ENCODE peak calls at places on chromosomes 12 and 14, in six cellular contexts. P, X, H, Q, N and S are unnamed samples.

GRCh38 chr12:33794954-33795353 is 227.3 kb upstream of the ALG10 start:
- DNase-seq in P (no peak), X (no peak), H (no peak), Q (no peak), N (no peak), S (no peak)

GRCh38 chr12:49565956-49566265 is 2.0 kb downstream of the MCRS1 start:
- DNase-seq in P (no peak), X (no peak), H (no peak), Q (no peak), N (no peak), S (no peak)

GRCh38 chr14:71594828-71595227 is 337.4 kb upstream of the RGS6 start:
- DNase-seq in P (no peak), X (no peak), H (peak; percentile 27), Q (no peak), N (no peak), S (peak; percentile 45)

GRCh38 chr12:34297790-34298164 is 275.5 kb downstream of the ALG10 start:
- DNase-seq in P (no peak), X (no peak), H (no peak), Q (no peak), N (no peak), S (no peak)

GRCh38 chr12:89345830-89346740 is 6.2 kb downstream of the DUSP6 start:
- DNase-seq in P (no peak), X (peak; percentile 73), H (peak; percentile 91), Q (peak; percentile 74), N (no peak), S (peak; percentile 77)

GRCh38 chr12:21637985-21638891 is 19.4 kb downstream of the LDHB start:
- DNase-seq in P (no peak), X (peak; percentile 37), H (peak; percentile 48), Q (no peak), N (no peak), S (peak; percentile 20)

GRCh38 chr14:21525571-21525970 is 575 bp downstream of the SALL2 start:
- DNase-seq in P (no peak), X (peak; percentile 27), H (peak; percentile 36), Q (no peak), N (no peak), S (no peak)

GRCh38 chr12:121099779-121100178 is 32.9 kb upstream of the P2RX7 start:
- DNase-seq in P (no peak), X (no peak), H (no peak), Q (no peak), N (no peak), S (no peak)

GRCh38 chr12:64663019-64663418 is 52.7 kb downstream of the RASSF3 start:
- DNase-seq in P (no peak), X (no peak), H (no peak), Q (no peak), N (no peak), S (no peak)

GRCh38 chr14:94213021-94213420 is 38.9 kb downstream of the PPP4R4 start:
- DNase-seq in P (no peak), X (peak; percentile 18), H (peak; percentile 35), Q (no peak), N (peak; percentile 75), S (peak; percentile 44)

GRCh38 chr12:9115731-9116689 is at the start of gene A2M:
- DNase-seq in P (no peak), X (no peak), H (peak; percentile 65), Q (no peak), N (no peak), S (no peak)

GRCh38 chr12:45877069-45877468 is 113.3 kb downstream of the SCAF11 start:
- DNase-seq in P (no peak), X (no peak), H (no peak), Q (no peak), N (no peak), S (no peak)

GRCh38 chr12:19483727-19484126 is 44.4 kb downstream of the AEBP2 start:
- DNase-seq in P (no peak), X (no peak), H (peak; percentile 12), Q (no peak), N (no peak), S (no peak)

GRCh38 chr14:57492859-57493258 is 798 bp downstream of the CCDC198 start:
- DNase-seq in P (no peak), X (peak; percentile 7), H (peak; percentile 20), Q (no peak), N (peak; percentile 14), S (peak; percentile 63)

DNA sequence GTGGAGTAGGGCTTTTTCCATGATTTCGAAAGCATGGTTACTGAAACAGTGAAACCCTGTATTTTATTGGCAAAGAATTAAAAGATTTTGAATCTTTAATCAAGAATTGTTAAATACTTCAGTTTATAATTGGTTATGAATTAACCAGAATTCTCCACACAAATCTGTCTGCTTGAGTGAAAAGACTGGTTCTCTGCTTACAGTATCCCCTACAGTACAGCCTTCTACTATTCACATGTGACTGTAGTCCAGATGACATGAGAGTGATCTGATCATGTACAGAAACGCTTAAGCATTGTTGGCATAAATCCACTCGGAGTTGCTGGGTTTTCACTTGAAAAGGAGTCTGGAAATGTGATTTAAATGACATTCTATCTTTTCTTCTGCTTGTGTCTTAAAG is 221.9 kb upstream of the LRIG3 start:
- DNase-seq in P (no peak), X (no peak), H (no peak), Q (no peak), N (no peak), S (no peak)
- H3K4me3 ChIP-seq in P (no peak overlapping the region), X (no peak overlapping the region), H (no peak overlapping the region), Q (no peak overlapping the region), N (no peak overlapping the region), S (no peak overlapping the region)

GRCh38 chr14:64289571-64289970 is 4.6 kb downstream of the ESR2 start:
- DNase-seq in P (no peak), X (no peak), H (no peak), Q (no peak), N (no peak), S (no peak)

GRCh38 chr14:64294672-64295413 is 672 bp upstream of the ESR2 start:
- DNase-seq in P (peak; percentile 66), X (peak; percentile 38), H (peak; percentile 70), Q (peak; percentile 90), N (no peak), S (peak; percentile 56)

GRCh38 chr14:64292197-64292596 is 2.0 kb downstream of the ESR2 start:
- DNase-seq in P (no peak), X (no peak), H (no peak), Q (no peak), N (no peak), S (no peak)

GRCh38 chr14:64296561-64296960 is 2.4 kb upstream of the ESR2 start:
- DNase-seq in P (no peak), X (peak; percentile 2), H (peak; percentile 21), Q (no peak), N (no peak), S (peak; percentile 38)

GRCh38 chr14:64293976-64294671 is at the start of gene ESR2:
- DNase-seq in P (peak; percentile 0), X (peak; percentile 22), H (peak; percentile 59), Q (peak; percentile 66), N (no peak), S (peak; percentile 51)
- TF ChIP-seq CTCF in P (no peak), X (peak; percentile 66), H (peak; percentile 45), Q (no peak), N (peak; percentile 41), S (peak; percentile 48)

GRCh38 chr12:53096761-53097160 is 706 bp upstream of the IGFBP6 start:
- DNase-seq in P (no peak), X (no peak), H (no peak), Q (no peak), N (no peak), S (no peak)

GRCh38 chr12:53098982-53099651 is 1.6 kb downstream of the IGFBP6 start:
- DNase-seq in P (peak; percentile 70), X (peak; percentile 97), H (peak; percentile 96), Q (peak; percentile 88), N (peak; percentile 88), S (peak; percentile 95)

GRCh38 chr12:53098354-53098981 is 1.0 kb downstream of the IGFBP6 start:
- DNase-seq in P (no peak), X (peak; percentile 77), H (peak; percentile 56), Q (no peak), N (peak; percentile 29), S (peak; percentile 82)

GRCh38 chr12:53097207-53097563 is 282 bp upstream of the IGFBP6 start:
- DNase-seq in P (no peak), X (no peak), H (peak; percentile 48), Q (no peak), N (no peak), S (peak; percentile 24)

DNA sequence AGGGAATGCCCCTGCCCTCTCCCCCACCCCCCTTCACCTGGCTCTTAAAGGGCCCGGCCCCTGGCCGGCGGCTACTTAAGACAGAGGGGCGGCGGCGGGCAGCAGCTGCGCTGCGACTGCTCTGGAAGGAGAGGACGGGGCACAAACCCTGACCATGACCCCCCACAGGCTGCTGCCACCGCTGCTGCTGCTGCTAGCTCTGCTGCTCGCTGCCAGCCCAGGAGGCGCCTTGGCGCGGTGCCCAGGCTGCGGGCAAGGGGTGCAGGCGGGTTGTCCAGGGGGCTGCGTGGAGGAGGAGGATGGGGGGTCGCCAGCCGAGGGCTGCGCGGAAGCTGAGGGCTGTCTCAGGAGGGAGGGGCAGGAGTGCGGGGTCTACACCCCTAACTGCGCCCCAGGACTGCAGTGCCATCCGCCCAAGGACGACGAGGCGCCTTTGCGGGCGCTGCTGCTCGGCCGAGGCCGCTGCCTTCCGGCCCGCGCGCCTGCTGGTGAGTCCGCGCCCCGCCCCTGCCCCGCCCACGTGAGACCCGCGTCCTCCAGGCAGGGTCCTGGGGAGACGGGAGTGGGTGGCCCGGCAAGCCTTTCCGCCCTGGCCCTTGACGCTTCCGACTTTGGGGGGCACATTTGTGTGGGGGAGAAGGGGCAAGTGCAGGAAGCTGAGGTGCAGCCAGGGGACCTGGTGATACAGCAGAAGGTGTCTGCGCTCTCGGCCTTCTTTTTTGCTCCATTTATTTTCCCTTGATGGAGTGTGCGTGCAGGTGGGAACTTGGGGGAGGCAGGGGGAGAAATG is at the start of gene IGFBP6:
- DNase-seq in P (no peak), X (peak; percentile 31), H (peak; percentile 44), Q (peak; percentile 79), N (no peak), S (peak; percentile 41)
- H3K4me3 ChIP-seq in P (peak within 1 kb of the TSS; percentile 70), X (peak within 1 kb of the TSS; percentile 75), H (peak within 1 kb of the TSS; percentile 45), Q (peak within 1 kb of the TSS; percentile 62), N (peak within 1 kb of the TSS; percentile 73), S (peak within 1 kb of the TSS; percentile 59)

DNA sequence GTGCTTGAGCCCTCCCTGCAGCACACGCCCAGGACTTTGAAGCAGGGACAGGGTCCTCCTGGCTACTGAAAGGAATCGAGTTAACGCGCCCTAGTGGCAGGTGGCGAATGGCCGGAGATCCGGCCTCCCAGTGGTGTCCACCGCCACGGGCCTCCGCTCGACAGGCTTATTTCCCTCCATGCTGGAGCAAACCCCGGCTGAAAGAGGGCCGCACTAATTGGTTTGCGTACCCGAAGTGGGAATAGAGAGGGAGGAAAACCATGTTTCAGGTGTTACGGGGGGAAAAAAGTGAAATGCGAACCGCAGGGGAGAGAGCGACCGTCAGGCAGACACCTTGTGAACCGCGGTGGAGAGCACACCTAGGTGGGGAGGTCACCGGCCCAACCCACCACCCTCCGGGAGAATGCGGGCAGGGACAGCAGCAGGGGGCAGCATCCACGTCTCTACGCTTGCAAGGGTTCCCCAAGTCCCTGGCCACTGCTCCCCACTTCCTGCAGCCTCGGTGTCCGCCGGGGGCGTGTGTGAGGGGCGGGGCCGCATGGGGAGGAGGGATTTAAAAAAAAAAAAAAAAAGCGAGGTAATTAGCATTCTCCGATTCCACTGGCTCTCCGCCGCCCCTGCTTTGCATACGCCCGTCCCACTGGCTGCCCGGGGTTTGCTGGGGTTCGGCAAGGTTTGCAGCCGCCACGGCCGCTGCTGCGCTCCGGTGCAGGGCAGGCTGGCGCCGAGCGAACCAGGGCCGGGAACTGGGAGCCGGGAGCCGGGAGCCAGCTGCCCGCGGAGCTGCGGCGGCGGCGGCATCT is 224.6 kb upstream of the CRY1 start:
- DNase-seq in P (peak; percentile 69), X (peak; percentile 86), H (peak; percentile 83), Q (peak; percentile 68), N (peak; percentile 41), S (peak; percentile 94)
- TF ChIP-seq CTCF in P (peak; percentile 48), X (peak; percentile 63), H (no peak), Q (no peak), N (no peak), S (peak; percentile 48)